ENCODE peak calls at places on chromosome 12, in eight cellular contexts. A, T, L, I, S, U, H and P are unnamed samples.
A peak's percentile ranks its signal among the peaks of the same experiment; 100 is the strongest.

GRCh38 chr12:3437986-3438385 is 53.0 kb upstream of the PRMT8 start:
- DNase-seq in T (no peak), H (no peak), S (no peak), U (no peak), A (no peak), L (no peak), I (no peak), P (no peak)

GRCh38 chr12:27424631-27425230 is 21.8 kb upstream of the SMCO2 start:
- DNase-seq in L (peak; percentile 65), H (peak; percentile 37), T (peak; percentile 75), A (no peak), U (no peak), I (peak; percentile 78), S (no peak), P (peak; percentile 47)

GRCh38 chr12:49039421-49040363 is 20.9 kb downstream of the KMT2D start:
- DNase-seq in U (no peak), A (no peak), L (no peak), H (no peak), S (peak; percentile 42), I (no peak), T (no peak), P (no peak)

GRCh38 chr12:100199347-100200136 is 1.1 kb upstream of the ACTR6 start:
- DNase-seq in A (peak; percentile 84), H (peak; percentile 69), I (peak; percentile 2), U (peak; percentile 23), S (peak; percentile 88), L (peak; percentile 20), T (peak; percentile 17), P (no peak)

GRCh38 chr12:127485528-127485927 is 781.4 kb upstream of the TMEM132C start:
- DNase-seq in L (no peak), T (peak; percentile 91), I (peak; percentile 87), A (no peak), H (no peak), S (no peak), U (peak; percentile 10), P (peak; percentile 95)

GRCh38 chr12:52692253-52692652 is 11.1 kb downstream of the KRT77 start:
- DNase-seq in S (no peak), L (no peak), H (no peak), T (no peak), U (no peak), I (no peak), A (no peak), P (no peak)

GRCh38 chr12:94460594-94460959 is 910 bp upstream of the CEP83 start:
- DNase-seq in S (no peak), H (no peak), A (no peak), T (no peak), I (no peak), U (no peak), L (no peak), P (no peak)

GRCh38 chr12:53840316-53840715 is 88.5 kb upstream of the CISTR start:
- DNase-seq in S (no peak), I (no peak), A (no peak), T (no peak), L (no peak), H (no peak), U (no peak), P (no peak)

GRCh38 chr12:42961395-42961794 is 371.8 kb upstream of the PRICKLE1 start:
- DNase-seq in I (peak; percentile 91), H (peak; percentile 44), L (peak; percentile 89), A (no peak), S (no peak), U (peak; percentile 23), T (peak; percentile 86), P (peak; percentile 64)

GRCh38 chr12:33267641-33268040 is 172.0 kb downstream of the SYT10 start:
- DNase-seq in A (no peak), U (no peak), S (no peak), H (no peak), I (no peak), L (no peak), T (no peak), P (no peak)

GRCh38 chr12:10395390-10395998 is 5.7 kb upstream of the KLRK1 start:
- DNase-seq in I (peak; percentile 78), A (no peak), L (no peak), H (peak; percentile 38), U (no peak), T (peak; percentile 93), S (no peak), P (peak; percentile 88)

GRCh38 chr12:18160901-18161300 is 70.9 kb upstream of the RERGL start:
- DNase-seq in H (no peak), U (no peak), A (no peak), T (no peak), I (no peak), L (no peak), S (no peak), P (no peak)

GRCh38 chr12:6367969-6368892 is 7.1 kb downstream of the SCNN1A start:
- DNase-seq in H (no peak), I (no peak), A (no peak), S (peak; percentile 46), L (no peak), T (no peak), U (no peak), P (no peak)

GRCh38 chr12:571795-572531 is 91.3 kb downstream of the NINJ2 start:
- DNase-seq in S (peak; percentile 41), L (peak; percentile 6), A (no peak), H (peak; percentile 55), U (no peak), I (peak; percentile 9), T (no peak), P (no peak)

GRCh38 chr12:62263956-62264355 is 3.8 kb downstream of the USP15 start:
- DNase-seq in L (no peak), A (no peak), H (no peak), T (no peak), U (no peak), S (no peak), I (no peak), P (no peak)

GRCh38 chr12:14629832-14630688 is 62.4 kb upstream of the PLBD1 start:
- DNase-seq in L (peak; percentile 70), S (peak; percentile 60), H (peak; percentile 63), T (peak; percentile 72), A (peak; percentile 64), I (peak; percentile 86), U (peak; percentile 27), P (peak; percentile 79)

GRCh38 chr12:1880876-1881275 is 37.6 kb downstream of the CACNA2D4 start:
- DNase-seq in A (no peak), T (no peak), I (no peak), L (no peak), U (no peak), H (no peak), S (no peak), P (no peak)

GRCh38 chr12:93587601-93588000 is 15.1 kb downstream of the SOCS2 start:
- DNase-seq in S (no peak), L (no peak), H (no peak), A (no peak), T (no peak), U (no peak), I (no peak), P (no peak)

GRCh38 chr12:58310368-58310767 is 369.0 kb downstream of the ATP23 start:
- DNase-seq in L (no peak), U (no peak), I (peak; percentile 87), S (no peak), H (peak; percentile 28), A (no peak), T (no peak), P (peak; percentile 81)

GRCh38 chr12:106118-106561 is 39.6 kb downstream of the IQSEC3 start:
- DNase-seq in A (peak; percentile 48), U (no peak), H (peak; percentile 12), I (peak; percentile 32), L (no peak), S (no peak), T (no peak), P (no peak)

GRCh38 chr12:948238-948637 is 1.3 kb downstream of the RAD52 start:
- DNase-seq in A (no peak), T (no peak), S (no peak), H (no peak), U (no peak), L (no peak), I (no peak), P (no peak)

GRCh38 chr12:107515446-107515958 is 170.1 kb upstream of the PWP1 start:
- DNase-seq in A (no peak), H (peak; percentile 87), T (peak; percentile 98), L (peak; percentile 73), S (no peak), I (peak; percentile 99), U (peak; percentile 10), P (peak; percentile 95)

GRCh38 chr12:20477691-20478090 is 109.4 kb downstream of the PDE3A start:
- DNase-seq in A (no peak), L (no peak), T (no peak), I (no peak), S (no peak), H (no peak), U (no peak), P (no peak)

GRCh38 chr12:92289611-92290010 is 144.0 kb upstream of the BTG1 start:
- DNase-seq in A (no peak), L (no peak), I (no peak), S (no peak), T (no peak), U (no peak), H (no peak), P (no peak)
- TF ChIP-seq CTCF in A (no peak), L (no peak), I (no peak), S (no peak), T (no peak), U (no peak), H (no peak), P (no peak)

GRCh38 chr12:67648306-67649164 is at the start of gene DYRK2:
- DNase-seq in S (peak; percentile 86), T (peak; percentile 77), I (peak; percentile 74), U (peak; percentile 19), H (peak; percentile 70), L (peak; percentile 76), A (peak; percentile 86), P (peak; percentile 70)
- TF ChIP-seq CTCF in S (no peak), T (peak; percentile 4), I (no peak), U (no peak), H (no peak), L (no peak), A (no peak), P (peak; percentile 22)

GRCh38 chr12:39499296-39499695 is 56.4 kb upstream of the KIF21A start:
- DNase-seq in I (peak; percentile 40), T (no peak), S (no peak), H (no peak), L (no peak), A (no peak), U (no peak), P (peak; percentile 47)

GRCh38 chr12:39502657-39503056 is 59.7 kb upstream of the KIF21A start:
- DNase-seq in U (no peak), A (no peak), I (no peak), S (no peak), H (no peak), T (no peak), L (no peak), P (no peak)

GRCh38 chr12:39505025-39505424 is 62.1 kb upstream of the KIF21A start:
- DNase-seq in U (no peak), T (peak; percentile 29), A (no peak), H (no peak), S (no peak), L (no peak), I (peak; percentile 15), P (peak; percentile 39)

GRCh38 chr12:39505562-39505961 is 62.6 kb upstream of the KIF21A start:
- DNase-seq in H (no peak), I (no peak), T (no peak), L (no peak), A (no peak), U (no peak), S (no peak), P (no peak)

GRCh38 chr12:39503445-39503844 is 60.5 kb upstream of the KIF21A start:
- DNase-seq in S (no peak), I (peak; percentile 86), T (peak; percentile 39), H (peak; percentile 38), U (no peak), L (peak; percentile 48), A (no peak), P (peak; percentile 2)
- TF ChIP-seq CTCF in S (no peak), I (peak; percentile 65), T (peak; percentile 30), H (no peak), U (no peak), L (peak; percentile 12), A (no peak), P (peak; percentile 44)

GRCh38 chr12:122126713-122127597 is 47.1 kb downstream of the IL31 start:
- DNase-seq in A (no peak), H (peak; percentile 58), I (no peak), S (peak; percentile 26), L (no peak), U (no peak), T (no peak), P (no peak)
- TF ChIP-seq CTCF in A (no peak), H (peak; percentile 67), I (no peak), S (no peak), L (no peak), U (peak; percentile 15), T (no peak), P (no peak)